ENCODE peak calls at places on chromosomes 1 and 21, in four cellular contexts. One of them, this sample, is unnamed.

GRCh38 chr1:231337043-231337471 is 595 bp downstream of the EXOC8 start:
- DNase-seq in psoas muscle: no peak
- DNase-seq in left ventricle myocardium inferior: peak; percentile 29
- DNase-seq in HFF-Myc: no peak
- DNase-seq in this sample: peak; percentile 81

GRCh38 chr1:30757196-30757949 is at the start of gene LAPTM5:
- DNase-seq in HFF-Myc: peak; percentile 53
- DNase-seq in left ventricle myocardium inferior: peak; percentile 62
- DNase-seq in psoas muscle: peak; percentile 45
- DNase-seq in this sample: peak; percentile 84

GRCh38 chr1:23984417-23985186 is 4.5 kb upstream of the SRSF10 start:
- DNase-seq in psoas muscle: no peak
- DNase-seq in HFF-Myc: no peak
- DNase-seq in left ventricle myocardium inferior: no peak
- DNase-seq in this sample: no peak

GRCh38 chr1:230278871-230279582 is 147.1 kb downstream of the PGBD5 start:
- DNase-seq in HFF-Myc: no peak
- DNase-seq in psoas muscle: no peak
- DNase-seq in left ventricle myocardium inferior: no peak
- DNase-seq in this sample: no peak

GRCh38 chr1:78619803-78620579 is at the start of gene IFI44L:
- DNase-seq in psoas muscle: peak; percentile 23
- DNase-seq in left ventricle myocardium inferior: peak; percentile 27
- DNase-seq in HFF-Myc: peak; percentile 24
- DNase-seq in this sample: no peak

GRCh38 chr1:53579221-53580008 is 120.2 kb downstream of the DMRTB1 start:
- DNase-seq in left ventricle myocardium inferior: no peak
- DNase-seq in psoas muscle: no peak
- DNase-seq in HFF-Myc: no peak
- DNase-seq in this sample: peak; percentile 17

GRCh38 chr1:46084553-46085448 is 47.6 kb downstream of the PIK3R3 start:
- DNase-seq in psoas muscle: no peak
- DNase-seq in left ventricle myocardium inferior: no peak
- DNase-seq in HFF-Myc: no peak
- DNase-seq in this sample: no peak

GRCh38 chr1:205526431-205526830 is 22.0 kb downstream of the CDK18 start:
- DNase-seq in left ventricle myocardium inferior: peak; percentile 42
- DNase-seq in HFF-Myc: no peak
- DNase-seq in psoas muscle: no peak
- DNase-seq in this sample: no peak

GRCh38 chr21:34073749-34074282 is 438 bp downstream of the MRPS6 start:
- DNase-seq in HFF-Myc: no peak
- DNase-seq in left ventricle myocardium inferior: peak; percentile 42
- DNase-seq in psoas muscle: peak; percentile 56
- DNase-seq in this sample: peak; percentile 62

GRCh38 chr1:19618428-19618827 is 25.7 kb upstream of the NBL1 start:
- DNase-seq in psoas muscle: no peak
- DNase-seq in HFF-Myc: no peak
- DNase-seq in left ventricle myocardium inferior: no peak
- DNase-seq in this sample: no peak

GRCh38 chr1:211135342-211135950 is 1.5 kb upstream of the KCNH1 start:
- DNase-seq in HFF-Myc: peak; percentile 24
- DNase-seq in left ventricle myocardium inferior: no peak
- DNase-seq in psoas muscle: no peak
- DNase-seq in this sample: no peak

GRCh38 chr1:26168410-26169167 is at the start of gene C1orf232:
- DNase-seq in left ventricle myocardium inferior: no peak
- DNase-seq in HFF-Myc: no peak
- DNase-seq in psoas muscle: peak; percentile 35
- DNase-seq in this sample: no peak

GRCh38 chr1:57072775-57073174 is 107.0 kb upstream of the C8B start:
- DNase-seq in psoas muscle: no peak
- DNase-seq in HFF-Myc: no peak
- DNase-seq in left ventricle myocardium inferior: no peak
- DNase-seq in this sample: no peak

GRCh38 chr1:11777653-11778322 is 15.8 kb downstream of the C1orf167 start:
- DNase-seq in psoas muscle: no peak
- DNase-seq in HFF-Myc: no peak
- DNase-seq in left ventricle myocardium inferior: no peak
- DNase-seq in this sample: no peak

GRCh38 chr1:168897249-168897648 is 168.2 kb upstream of the DPT start:
- DNase-seq in psoas muscle: no peak
- DNase-seq in left ventricle myocardium inferior: no peak
- DNase-seq in HFF-Myc: no peak
- DNase-seq in this sample: no peak

GRCh38 chr1:31886866-31887265 is 51.3 kb downstream of the PTP4A2 start:
- DNase-seq in HFF-Myc: no peak
- DNase-seq in psoas muscle: no peak
- DNase-seq in left ventricle myocardium inferior: no peak
- DNase-seq in this sample: no peak
- H3K4me3 ChIP-seq in HFF-Myc: no peak overlapping the region
- H3K4me3 ChIP-seq in psoas muscle: no peak overlapping the region
- H3K4me3 ChIP-seq in left ventricle myocardium inferior: no peak overlapping the region
- H3K4me3 ChIP-seq in this sample: no peak overlapping the region

GRCh38 chr1:207691006-207691405 is 46.1 kb downstream of the CR1L start:
- DNase-seq in left ventricle myocardium inferior: no peak
- DNase-seq in HFF-Myc: no peak
- DNase-seq in psoas muscle: no peak
- DNase-seq in this sample: no peak
- H3K4me3 ChIP-seq in left ventricle myocardium inferior: no peak overlapping the region
- H3K4me3 ChIP-seq in HFF-Myc: no peak overlapping the region
- H3K4me3 ChIP-seq in psoas muscle: no peak overlapping the region
- H3K4me3 ChIP-seq in this sample: no peak overlapping the region

DNA sequence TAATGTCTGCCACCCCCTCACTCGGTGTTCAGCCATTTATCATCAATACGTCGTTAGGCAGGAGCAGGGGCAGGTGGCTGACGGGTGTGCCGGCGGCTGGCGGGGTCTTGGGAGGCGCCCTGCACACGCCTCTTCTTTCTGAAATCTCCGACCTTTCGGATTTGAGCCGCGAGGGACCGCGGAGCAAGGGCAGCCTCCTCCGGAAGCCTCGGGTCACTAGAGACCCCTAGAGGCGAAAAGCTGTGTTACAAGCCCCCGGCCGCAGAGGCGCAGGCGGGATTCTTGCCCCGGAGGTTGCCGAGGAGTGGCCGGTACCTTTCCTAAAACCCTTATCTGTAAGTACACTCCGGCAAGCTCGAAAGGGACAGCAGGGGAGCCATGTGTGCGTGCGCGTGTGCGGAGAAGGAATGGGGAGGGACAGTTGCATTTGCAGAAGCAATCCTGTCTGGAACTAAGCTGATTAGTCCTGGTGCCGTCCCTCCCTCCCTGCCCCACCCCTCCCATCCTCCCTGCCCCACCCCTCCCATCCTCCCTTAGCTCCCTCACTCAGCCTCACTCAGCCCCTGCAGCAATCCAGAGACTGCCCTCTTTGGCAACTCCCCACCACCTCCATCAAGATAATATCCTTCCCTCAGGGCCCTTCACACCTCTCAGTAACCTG is 11.0 kb downstream of the BRINP2 start:
- DNase-seq in psoas muscle: peak; percentile 53
- DNase-seq in left ventricle myocardium inferior: peak; percentile 47
- DNase-seq in HFF-Myc: peak; percentile 20
- DNase-seq in this sample: peak; percentile 85
- H3K4me3 ChIP-seq in psoas muscle: peak overlapping the region; percentile 49
- H3K4me3 ChIP-seq in left ventricle myocardium inferior: peak overlapping the region; percentile 42
- H3K4me3 ChIP-seq in HFF-Myc: peak overlapping the region; percentile 3
- H3K4me3 ChIP-seq in this sample: no peak overlapping the region

GRCh38 chr1:152047954-152048640 is 11.3 kb upstream of the S100A11 start:
- DNase-seq in HFF-Myc: peak; percentile 98
- DNase-seq in left ventricle myocardium inferior: peak; percentile 90
- DNase-seq in psoas muscle: peak; percentile 91
- DNase-seq in this sample: peak; percentile 95
- H3K4me3 ChIP-seq in HFF-Myc: peak overlapping the region; percentile 27
- H3K4me3 ChIP-seq in left ventricle myocardium inferior: peak overlapping the region; percentile 43
- H3K4me3 ChIP-seq in psoas muscle: peak overlapping the region; percentile 10
- H3K4me3 ChIP-seq in this sample: no peak overlapping the region

DNA sequence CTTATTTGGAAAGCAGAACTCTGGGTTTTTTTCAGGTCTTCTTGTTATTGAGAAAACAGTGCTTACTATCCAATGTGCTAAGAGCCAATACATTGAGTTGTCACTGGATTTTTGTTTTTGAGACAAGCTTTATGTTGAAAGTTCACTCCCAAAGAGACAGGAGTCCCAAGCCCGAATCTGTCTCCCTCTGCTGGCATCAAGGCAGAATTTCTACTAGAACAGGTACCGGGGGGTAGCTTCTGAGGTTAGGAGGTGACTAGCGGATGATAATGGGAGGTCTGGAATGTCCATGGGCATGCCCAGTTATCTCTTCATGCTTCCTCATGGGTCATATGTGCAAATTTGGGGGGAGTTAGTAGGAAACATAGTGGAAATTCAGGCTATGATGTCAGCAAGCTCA is 25.1 kb downstream of the ZNF124 start:
- DNase-seq in left ventricle myocardium inferior: no peak
- DNase-seq in psoas muscle: no peak
- DNase-seq in HFF-Myc: no peak
- DNase-seq in this sample: no peak
- H3K4me3 ChIP-seq in left ventricle myocardium inferior: no peak overlapping the region
- H3K4me3 ChIP-seq in psoas muscle: no peak overlapping the region
- H3K4me3 ChIP-seq in HFF-Myc: no peak overlapping the region
- H3K4me3 ChIP-seq in this sample: no peak overlapping the region

This sample was measured in aorta.